ENCODE peak calls at places on chromosomes 11 and 22, in seven cellular contexts. I, X, A, S, Q, Y and T are unnamed samples.

GRCh38 chr11:121967131-121967689 is 148.8 kb downstream of the BLID start:
- DNase-seq in I (no peak), X (no peak), A (no peak), S (no peak), Q (no peak), Y (no peak), T (no peak)

GRCh38 chr22:50027639-50028537 is 15.3 kb upstream of the IL17REL start:
- DNase-seq in I (no peak), X (peak), A (peak), S (peak), Q (no peak), Y (peak), T (no peak)

GRCh38 chr11:69444381-69445130 is 36.9 kb upstream of the LINC01488 start:
- DNase-seq in I (peak), X (peak), A (peak), S (peak), Q (peak), Y (peak), T (no peak)

GRCh38 chr11:20397281-20397680 is 9.8 kb downstream of the PRMT3 start:
- DNase-seq in I (no peak), X (peak), A (no peak), S (no peak), Q (no peak), Y (no peak), T (peak)

GRCh38 chr22:44737414-44738346 is 14.7 kb upstream of the ARHGAP8 start:
- DNase-seq in I (no peak), X (no peak), A (no peak), S (no peak), Q (no peak), Y (no peak), T (no peak)

GRCh38 chr11:119742263-119742861 is 13.4 kb upstream of the NECTIN1 start:
- DNase-seq in I (no peak), X (peak), A (no peak), S (peak), Q (no peak), Y (no peak), T (no peak)

GRCh38 chr22:49018601-49019000 is 809.1 kb downstream of the BRD1 start:
- DNase-seq in I (peak), X (no peak), A (peak), S (peak), Q (peak), Y (peak), T (no peak)

GRCh38 chr22:48551061-48551460 is 1276.6 kb downstream of the BRD1 start:
- DNase-seq in I (no peak), X (no peak), A (no peak), S (no peak), Q (no peak), Y (no peak), T (no peak)

GRCh38 chr11:57761301-57762234 is at the start of gene CTNND1:
- DNase-seq in I (peak), X (peak), A (peak), S (no peak), Q (peak), Y (peak), T (peak)
- TF ChIP-seq POLR2A in I (peak), X (no peak), A (peak), S (no peak), Q (no peak), Y (peak), T (peak)

GRCh38 chr22:17786435-17787158 is 12.3 kb upstream of the BID start:
- DNase-seq in I (peak), X (peak), A (no peak), S (no peak), Q (peak), Y (peak), T (no peak)
- TF ChIP-seq POLR2A in I (no peak), X (no peak), A (no peak), S (no peak), Q (no peak), Y (peak), T (no peak)

GRCh38 chr22:20079745-20080444 is at the start of gene DGCR8:
- DNase-seq in I (peak), X (peak), A (peak), S (peak), Q (peak), Y (peak), T (peak)
- TF ChIP-seq POLR2A in I (peak), X (peak), A (no peak), S (no peak), Q (no peak), Y (peak), T (peak)

GRCh38 chr11:128238521-128239222 is 348.7 kb downstream of the ETS1 start:
- DNase-seq in I (no peak), X (no peak), A (no peak), S (no peak), Q (no peak), Y (no peak), T (no peak)
- TF ChIP-seq POLR2A in I (no peak), X (no peak), A (no peak), S (no peak), Q (no peak), Y (no peak), T (no peak)